ENCODE peak calls at places on chromosome 2, in seven cellular contexts. W, U, X, A, N, L and G are unnamed samples.

GRCh38 chr2:137096693-137097092 is 331.3 kb downstream of the THSD7B start:
- DNase-seq in X (no peak), A (no peak), L (no peak), W (peak; percentile 6), N (no peak), U (no peak), G (no peak)

GRCh38 chr2:9178905-9179571 is 27.6 kb upstream of the ASAP2 start:
- DNase-seq in L (peak; percentile 60), N (peak; percentile 52), W (peak; percentile 67), A (peak; percentile 90), U (no peak), X (no peak), G (peak; percentile 44)

GRCh38 chr2:222038086-222038802 is 260.6 kb downstream of the PAX3 start:
- DNase-seq in A (peak; percentile 37), X (no peak), L (no peak), N (no peak), U (no peak), W (no peak), G (no peak)

GRCh38 chr2:85288244-85288725 is 39.5 kb downstream of the TGOLN2 start:
- DNase-seq in W (peak; percentile 74), U (no peak), N (no peak), X (no peak), L (peak; percentile 91), A (no peak), G (no peak)

GRCh38 chr2:225400060-225400511 is 576 bp downstream of the NYAP2 start:
- DNase-seq in X (peak; percentile 69), L (peak; percentile 43), W (peak; percentile 58), U (peak; percentile 52), N (no peak), A (peak; percentile 53), G (peak; percentile 2)

GRCh38 chr2:86297382-86298147 is 39.9 kb downstream of the REEP1 start:
- DNase-seq in U (no peak), A (no peak), L (no peak), N (no peak), X (no peak), W (no peak), G (no peak)

GRCh38 chr2:63983986-63984605 is 35.1 kb downstream of the VPS54 start:
- DNase-seq in L (no peak), N (peak; percentile 17), A (no peak), W (no peak), U (no peak), X (no peak), G (no peak)

GRCh38 chr2:238745997-238746396 is 101.9 kb upstream of the TWIST2 start:
- DNase-seq in X (no peak), U (no peak), W (no peak), N (no peak), L (no peak), A (no peak), G (no peak)

GRCh38 chr2:209094221-209094620 is 329.6 kb upstream of the MAP2 start:
- DNase-seq in L (no peak), A (no peak), U (no peak), N (no peak), X (no peak), W (no peak), G (no peak)

GRCh38 chr2:97774425-97774824 is 61.0 kb downstream of the ZAP70 start:
- DNase-seq in A (no peak), N (no peak), U (no peak), L (no peak), X (peak; percentile 68), W (peak; percentile 35), G (no peak)

GRCh38 chr2:97714084-97714949 is 941 bp downstream of the ZAP70 start:
- DNase-seq in U (no peak), X (no peak), L (no peak), N (no peak), A (no peak), W (no peak), G (no peak)

GRCh38 chr2:59850554-59850953 is 702.9 kb downstream of the BCL11A start:
- DNase-seq in N (no peak), A (no peak), L (no peak), X (no peak), U (no peak), W (no peak), G (no peak)

GRCh38 chr2:127079358-127079920 is 27.5 kb downstream of the BIN1 start:
- DNase-seq in L (no peak), W (no peak), U (no peak), X (no peak), N (no peak), A (no peak), G (no peak)

GRCh38 chr2:201959626-201960025 is 74.0 kb upstream of the FZD7 start:
- DNase-seq in A (no peak), N (no peak), X (no peak), W (no peak), L (no peak), U (no peak), G (no peak)

GRCh38 chr2:64151498-64151897 is 7.3 kb upstream of the PELI1 start:
- DNase-seq in L (no peak), X (no peak), U (no peak), N (no peak), W (no peak), A (no peak), G (no peak)

GRCh38 chr2:83233284-83233683 is 1225.8 kb downstream of the SUCLG1 start:
- DNase-seq in X (no peak), U (no peak), N (no peak), L (no peak), A (no peak), W (no peak), G (no peak)

GRCh38 chr2:85066006-85066405 is 67.2 kb upstream of the TCF7L1 start:
- DNase-seq in A (no peak), W (no peak), N (no peak), U (no peak), X (no peak), L (no peak), G (no peak)

GRCh38 chr2:47437287-47437686 is 34.3 kb downstream of the MSH2 start:
- DNase-seq in W (no peak), X (no peak), A (peak; percentile 71), N (no peak), U (no peak), L (no peak), G (no peak)
- TF ChIP-seq CTCF in W (peak; percentile 28), X (no peak), A (peak; percentile 28), N (peak; percentile 44), U (peak; percentile 65), L (peak; percentile 47), G (peak; percentile 53)

DNA sequence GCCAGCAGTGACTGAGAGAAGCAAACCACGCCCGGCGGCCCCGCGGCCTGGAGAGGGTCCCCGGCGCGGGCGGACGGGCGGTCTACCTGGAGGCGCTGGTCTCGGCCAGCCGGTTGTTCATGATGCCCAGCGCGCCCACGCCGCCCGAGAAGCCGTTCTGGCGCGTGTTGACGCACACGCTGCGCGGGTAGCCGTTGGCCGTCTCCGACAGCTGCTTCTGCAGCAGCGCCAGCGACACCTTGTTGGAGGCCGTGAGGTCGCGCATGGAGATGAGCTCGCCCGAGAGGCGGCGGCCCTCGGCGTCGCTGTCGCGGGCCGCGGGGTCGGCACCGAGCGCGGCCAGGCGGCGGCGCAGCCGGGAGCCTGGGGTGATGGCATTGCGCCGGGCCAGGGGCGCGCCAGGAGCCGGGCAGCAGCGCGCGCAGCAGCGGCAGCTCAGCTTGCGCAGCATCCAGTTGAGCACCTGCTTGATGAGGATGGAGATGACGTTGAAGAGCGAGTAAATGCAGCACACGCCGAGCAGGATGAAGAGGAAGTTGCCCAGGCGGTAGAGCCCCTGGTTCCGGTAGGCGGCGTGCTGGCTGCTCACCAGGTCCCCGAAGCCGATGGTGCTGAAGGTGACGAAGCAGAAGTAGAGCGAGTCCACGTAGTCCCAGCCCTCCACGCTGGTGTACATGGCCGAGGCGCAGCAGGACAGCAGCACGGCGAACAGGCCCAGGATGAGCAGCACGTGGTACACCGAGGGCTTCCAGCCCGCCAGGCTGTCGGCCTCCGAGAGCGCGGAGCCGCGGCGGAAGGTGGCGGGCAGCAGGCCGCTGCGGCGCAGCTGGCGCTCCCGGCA is 118.1 kb downstream of the MSH2 start:
- DNase-seq in U (no peak), W (no peak), L (peak; percentile 22), N (no peak), A (peak; percentile 55), X (peak; percentile 18), G (no peak)
- TF ChIP-seq CTCF in U (no peak), W (no peak), L (peak; percentile 56), N (peak; percentile 39), A (peak; percentile 7), X (no peak), G (peak; percentile 45)

GRCh38 chr2:141911485-141912066 is 219.2 kb downstream of the LRP1B start:
- DNase-seq in L (no peak), U (peak; percentile 10), W (peak; percentile 56), X (peak; percentile 30), A (peak; percentile 42), N (no peak), G (no peak)
- TF ChIP-seq CTCF in L (peak; percentile 43), U (peak; percentile 65), W (peak; percentile 24), X (peak; percentile 50), A (no peak), N (peak; percentile 33), G (peak; percentile 54)

DNA sequence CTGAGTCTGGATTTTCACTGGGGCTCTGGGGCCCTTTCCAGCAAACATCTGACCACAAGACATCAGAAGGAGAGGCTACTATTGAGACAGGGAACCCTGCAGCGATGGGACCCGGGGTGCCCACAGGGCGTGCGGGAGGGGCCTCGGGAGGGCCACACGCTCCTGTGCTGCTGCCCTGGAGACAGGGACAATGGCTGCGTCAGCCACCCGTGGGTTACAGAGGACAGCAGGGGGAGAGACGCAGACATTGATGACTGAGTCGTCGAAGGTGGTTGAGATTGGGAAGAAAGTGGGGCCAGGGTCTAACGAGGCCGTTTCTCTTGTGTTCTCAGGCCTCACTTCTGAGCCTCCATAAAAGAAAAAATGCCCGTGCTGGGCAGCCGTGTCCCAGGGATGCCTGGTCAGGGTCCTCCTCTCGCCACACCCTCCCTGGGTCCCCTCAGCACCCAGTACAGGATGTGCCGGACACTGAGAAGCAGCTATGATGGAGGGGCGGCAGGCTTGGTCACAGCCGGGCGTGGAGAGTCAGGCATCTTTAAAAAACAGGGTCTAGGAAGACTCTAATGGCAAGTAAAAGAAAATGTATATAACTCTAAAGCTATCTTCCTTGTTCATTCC is 73.9 kb downstream of the NDUFA10 start:
- DNase-seq in N (no peak), A (no peak), W (no peak), U (no peak), L (no peak), X (no peak), G (no peak)
- TF ChIP-seq CTCF in N (no peak), A (no peak), W (no peak), U (no peak), L (no peak), X (no peak), G (no peak)

GRCh38 chr2:77521931-77522470 is at the start of gene LRRTM4:
- DNase-seq in W (no peak), X (peak; percentile 9), A (peak; percentile 36), L (peak; percentile 1), U (no peak), N (no peak), G (no peak)
- TF ChIP-seq CTCF in W (no peak), X (no peak), A (peak; percentile 21), L (peak; percentile 30), U (peak; percentile 51), N (no peak), G (peak; percentile 22)